ENCODE peak calls at places on chromosome 7, in four cellular contexts. L is T-helper 2 cell, U is globus pallidus, G is T-cell. A is an unnamed sample.
A peak's percentile ranks its signal among the peaks of the same experiment; 100 is the strongest.

GRCh38 chr7:55054252-55054651 is 35.4 kb downstream of the EGFR start:
- DNase-seq in L (no peak), U (no peak), G (no peak), A (no peak)

GRCh38 chr7:103373866-103374643 is 26.6 kb downstream of the PSMC2 start:
- DNase-seq in L (no peak), U (no peak), G (no peak), A (no peak)

GRCh38 chr7:106731207-106731606 is 70.2 kb upstream of the CCDC71L start:
- DNase-seq in L (no peak), U (no peak), G (no peak), A (no peak)

GRCh38 chr7:106022193-106022821 is 59.2 kb downstream of the CDHR3 start:
- DNase-seq in L (peak; percentile 64), U (no peak), G (peak; percentile 60), A (no peak)

GRCh38 chr7:155145477-155146255 is 75.5 kb downstream of the HTR5A start:
- DNase-seq in L (no peak), U (no peak), G (no peak), A (no peak)

GRCh38 chr7:319267-319661 is 29.3 kb downstream of the FOXL3 start:
- DNase-seq in L (no peak), U (no peak), G (no peak), A (no peak)

GRCh38 chr7:147276783-147277370 is 1160.3 kb downstream of the CNTNAP2 start:
- DNase-seq in L (no peak), U (no peak), G (no peak), A (no peak)

GRCh38 chr7:117124585-117125220 is 171.4 kb downstream of the ST7 start:
- DNase-seq in L (no peak), U (no peak), G (no peak), A (no peak)

GRCh38 chr7:596819-597182 is 77.2 kb upstream of the PDGFA start:
- DNase-seq in L (no peak), U (peak; percentile 86), G (no peak), A (peak; percentile 77)

A was measured in putamen.